ENCODE peak calls at places on chromosomes 5 and 9, in five cellular contexts. One of them, this sample, is unnamed.

GRCh38 chr9:136111910-136112309 is 6.8 kb downstream of the TMEM250 start:
- DNase-seq in CD4-positive, CD25-positive, alpha-beta regulatory T cell: no peak
- DNase-seq in tibial nerve: no peak
- DNase-seq in ovary: no peak
- DNase-seq in WERI-Rb-1: peak; percentile 43
- DNase-seq in this sample: no peak

GRCh38 chr5:166823360-166823759 is 1468.1 kb upstream of the WWC1 start:
- DNase-seq in tibial nerve: no peak
- DNase-seq in ovary: no peak
- DNase-seq in CD4-positive, CD25-positive, alpha-beta regulatory T cell: no peak
- DNase-seq in WERI-Rb-1: no peak
- DNase-seq in this sample: no peak

GRCh38 chr5:35319231-35320002 is 89.1 kb upstream of the PRLR start:
- DNase-seq in ovary: no peak
- DNase-seq in CD4-positive, CD25-positive, alpha-beta regulatory T cell: no peak
- DNase-seq in tibial nerve: peak; percentile 70
- DNase-seq in WERI-Rb-1: no peak
- DNase-seq in this sample: no peak

GRCh38 chr9:77820293-77820954 is 172.3 kb upstream of the GNA14 start:
- DNase-seq in tibial nerve: no peak
- DNase-seq in ovary: no peak
- DNase-seq in WERI-Rb-1: no peak
- DNase-seq in CD4-positive, CD25-positive, alpha-beta regulatory T cell: no peak
- DNase-seq in this sample: no peak

GRCh38 chr5:181215997-181216982 is 6.8 kb upstream of the TRIM41 start:
- DNase-seq in ovary: no peak
- DNase-seq in tibial nerve: no peak
- DNase-seq in CD4-positive, CD25-positive, alpha-beta regulatory T cell: peak; percentile 56
- DNase-seq in WERI-Rb-1: no peak
- DNase-seq in this sample: no peak

GRCh38 chr5:62538017-62538942 is 40.3 kb upstream of the LRRC70 start:
- DNase-seq in CD4-positive, CD25-positive, alpha-beta regulatory T cell: no peak
- DNase-seq in ovary: no peak
- DNase-seq in tibial nerve: no peak
- DNase-seq in WERI-Rb-1: no peak
- DNase-seq in this sample: no peak

GRCh38 chr9:135562235-135562745 is 734 bp downstream of the PAEP start:
- DNase-seq in ovary: no peak
- DNase-seq in WERI-Rb-1: no peak
- DNase-seq in tibial nerve: no peak
- DNase-seq in CD4-positive, CD25-positive, alpha-beta regulatory T cell: no peak
- DNase-seq in this sample: no peak

GRCh38 chr5:180494510-180495181 is 467 bp downstream of the CNOT6 start:
- DNase-seq in tibial nerve: peak; percentile 26
- DNase-seq in ovary: peak; percentile 20
- DNase-seq in CD4-positive, CD25-positive, alpha-beta regulatory T cell: peak; percentile 59
- DNase-seq in WERI-Rb-1: peak; percentile 10
- DNase-seq in this sample: no peak

GRCh38 chr5:64188776-64189175 is 23.1 kb downstream of the RNF180 start:
- DNase-seq in ovary: no peak
- DNase-seq in tibial nerve: no peak
- DNase-seq in CD4-positive, CD25-positive, alpha-beta regulatory T cell: no peak
- DNase-seq in WERI-Rb-1: no peak
- DNase-seq in this sample: no peak

GRCh38 chr5:133150909-133151544 is 99.2 kb downstream of the HSPA4 start:
- DNase-seq in ovary: no peak
- DNase-seq in tibial nerve: no peak
- DNase-seq in CD4-positive, CD25-positive, alpha-beta regulatory T cell: no peak
- DNase-seq in WERI-Rb-1: no peak
- DNase-seq in this sample: no peak

GRCh38 chr9:77946969-77947368 is 84.6 kb downstream of the GNAQ start:
- DNase-seq in tibial nerve: no peak
- DNase-seq in WERI-Rb-1: no peak
- DNase-seq in CD4-positive, CD25-positive, alpha-beta regulatory T cell: no peak
- DNase-seq in ovary: no peak
- DNase-seq in this sample: no peak

GRCh38 chr5:130549884-130550552 is 615.0 kb downstream of the HINT1 start:
- DNase-seq in CD4-positive, CD25-positive, alpha-beta regulatory T cell: no peak
- DNase-seq in WERI-Rb-1: no peak
- DNase-seq in tibial nerve: no peak
- DNase-seq in ovary: no peak
- DNase-seq in this sample: no peak

GRCh38 chr9:126953089-126953809 is 38.7 kb downstream of the RALGPS1 start:
- DNase-seq in WERI-Rb-1: no peak
- DNase-seq in ovary: no peak
- DNase-seq in CD4-positive, CD25-positive, alpha-beta regulatory T cell: no peak
- DNase-seq in tibial nerve: no peak
- DNase-seq in this sample: no peak

GRCh38 chr5:128331261-128331660 is 206.8 kb downstream of the FBN2 start:
- DNase-seq in WERI-Rb-1: no peak
- DNase-seq in ovary: no peak
- DNase-seq in tibial nerve: no peak
- DNase-seq in CD4-positive, CD25-positive, alpha-beta regulatory T cell: no peak
- DNase-seq in this sample: no peak

GRCh38 chr5:142630927-142631539 is 54.9 kb downstream of the FGF1 start:
- DNase-seq in tibial nerve: no peak
- DNase-seq in CD4-positive, CD25-positive, alpha-beta regulatory T cell: no peak
- DNase-seq in ovary: no peak
- DNase-seq in WERI-Rb-1: no peak
- DNase-seq in this sample: no peak

GRCh38 chr5:181217805-181218065 is 5.3 kb upstream of the TRIM41 start:
- DNase-seq in tibial nerve: no peak
- DNase-seq in CD4-positive, CD25-positive, alpha-beta regulatory T cell: no peak
- DNase-seq in ovary: no peak
- DNase-seq in WERI-Rb-1: no peak
- DNase-seq in this sample: no peak

GRCh38 chr5:131163315-131164119 is 1.5 kb downstream of the HINT1 start:
- DNase-seq in ovary: no peak
- DNase-seq in tibial nerve: no peak
- DNase-seq in WERI-Rb-1: no peak
- DNase-seq in CD4-positive, CD25-positive, alpha-beta regulatory T cell: peak; percentile 7
- DNase-seq in this sample: no peak

GRCh38 chr5:64331597-64332277 is 166.1 kb downstream of the RNF180 start:
- DNase-seq in ovary: no peak
- DNase-seq in WERI-Rb-1: no peak
- DNase-seq in CD4-positive, CD25-positive, alpha-beta regulatory T cell: no peak
- DNase-seq in tibial nerve: no peak
- DNase-seq in this sample: no peak

GRCh38 chr9:137454506-137455360 is 4.4 kb downstream of the NSMF start:
- DNase-seq in tibial nerve: no peak
- DNase-seq in WERI-Rb-1: no peak
- DNase-seq in ovary: peak; percentile 51
- DNase-seq in CD4-positive, CD25-positive, alpha-beta regulatory T cell: no peak
- DNase-seq in this sample: peak; percentile 4

GRCh38 chr9:114370251-114370984 is 17.4 kb downstream of the AKNA start:
- DNase-seq in ovary: no peak
- DNase-seq in tibial nerve: no peak
- DNase-seq in WERI-Rb-1: peak; percentile 99
- DNase-seq in CD4-positive, CD25-positive, alpha-beta regulatory T cell: no peak
- DNase-seq in this sample: no peak

GRCh38 chr5:138032028-138032571 is 779 bp downstream of the FAM13B start:
- DNase-seq in tibial nerve: peak; percentile 54
- DNase-seq in CD4-positive, CD25-positive, alpha-beta regulatory T cell: no peak
- DNase-seq in ovary: no peak
- DNase-seq in WERI-Rb-1: no peak
- DNase-seq in this sample: no peak

GRCh38 chr9:89278997-89279739 is 31.8 kb upstream of the CKS2 start:
- DNase-seq in tibial nerve: peak; percentile 80
- DNase-seq in WERI-Rb-1: no peak
- DNase-seq in CD4-positive, CD25-positive, alpha-beta regulatory T cell: peak; percentile 16
- DNase-seq in ovary: no peak
- DNase-seq in this sample: no peak

GRCh38 chr5:179300834-179301233 is 44.4 kb downstream of the ADAMTS2 start:
- DNase-seq in ovary: no peak
- DNase-seq in WERI-Rb-1: no peak
- DNase-seq in tibial nerve: no peak
- DNase-seq in CD4-positive, CD25-positive, alpha-beta regulatory T cell: no peak
- DNase-seq in this sample: no peak
- H3K9me3 ChIP-seq in ovary: no peaks in the 10 kb centered on the region
- H3K9me3 ChIP-seq in WERI-Rb-1: no peaks in the 10 kb centered on the region
- H3K9me3 ChIP-seq in tibial nerve: peaks cover 12% of the 10 kb centered on the region
- H3K9me3 ChIP-seq in CD4-positive, CD25-positive, alpha-beta regulatory T cell: peaks cover 9% of the 10 kb centered on the region
- H3K9me3 ChIP-seq in this sample: no peaks in the 10 kb centered on the region

GRCh38 chr5:178785999-178786398 is 55.5 kb upstream of the ZNF354A start:
- DNase-seq in ovary: no peak
- DNase-seq in WERI-Rb-1: no peak
- DNase-seq in CD4-positive, CD25-positive, alpha-beta regulatory T cell: no peak
- DNase-seq in tibial nerve: no peak
- DNase-seq in this sample: no peak

GRCh38 chr5:178784391-178784790 is 53.9 kb upstream of the ZNF354A start:
- DNase-seq in ovary: no peak
- DNase-seq in WERI-Rb-1: no peak
- DNase-seq in CD4-positive, CD25-positive, alpha-beta regulatory T cell: no peak
- DNase-seq in tibial nerve: no peak
- DNase-seq in this sample: no peak

GRCh38 chr5:178786859-178787499 is 56.5 kb upstream of the ZNF354A start:
- DNase-seq in tibial nerve: no peak
- DNase-seq in WERI-Rb-1: no peak
- DNase-seq in CD4-positive, CD25-positive, alpha-beta regulatory T cell: no peak
- DNase-seq in ovary: no peak
- DNase-seq in this sample: no peak

GRCh38 chr5:178787889-178788288 is 57.4 kb upstream of the ZNF354A start:
- DNase-seq in tibial nerve: no peak
- DNase-seq in ovary: no peak
- DNase-seq in CD4-positive, CD25-positive, alpha-beta regulatory T cell: no peak
- DNase-seq in WERI-Rb-1: no peak
- DNase-seq in this sample: no peak

GRCh38 chr5:178786424-178786823 is 56.0 kb upstream of the ZNF354A start:
- DNase-seq in WERI-Rb-1: no peak
- DNase-seq in CD4-positive, CD25-positive, alpha-beta regulatory T cell: no peak
- DNase-seq in tibial nerve: no peak
- DNase-seq in ovary: no peak
- DNase-seq in this sample: no peak
- H3K9me3 ChIP-seq in WERI-Rb-1: no peaks in the 10 kb centered on the region
- H3K9me3 ChIP-seq in CD4-positive, CD25-positive, alpha-beta regulatory T cell: no peaks in the 10 kb centered on the region
- H3K9me3 ChIP-seq in tibial nerve: no peaks in the 10 kb centered on the region
- H3K9me3 ChIP-seq in ovary: no peaks in the 10 kb centered on the region
- H3K9me3 ChIP-seq in this sample: no peaks in the 10 kb centered on the region

DNA sequence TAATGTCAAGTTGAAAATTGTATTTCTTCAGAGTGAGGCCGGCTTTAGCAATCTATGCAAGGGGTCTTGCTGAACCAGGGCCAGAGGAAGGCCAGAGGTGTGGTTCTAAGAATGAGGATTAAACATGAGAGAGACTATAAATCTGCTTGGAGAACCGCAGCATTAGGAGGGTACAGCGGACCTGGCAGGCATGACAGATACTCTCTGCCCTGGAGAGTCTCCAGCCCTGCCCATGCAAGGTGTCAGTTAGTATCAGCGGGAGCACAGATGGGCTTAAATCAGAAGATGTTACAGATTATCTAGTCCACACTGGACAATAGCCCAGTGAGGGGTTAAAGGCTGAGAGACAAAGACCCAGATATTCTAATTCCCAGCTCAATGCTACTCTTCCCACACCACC is 11.5 kb upstream of the GPX3 start:
- DNase-seq in tibial nerve: no peak
- DNase-seq in CD4-positive, CD25-positive, alpha-beta regulatory T cell: no peak
- DNase-seq in WERI-Rb-1: peak; percentile 55
- DNase-seq in ovary: no peak
- DNase-seq in this sample: no peak
- H3K9me3 ChIP-seq in tibial nerve: no peaks in the 10 kb centered on the region
- H3K9me3 ChIP-seq in CD4-positive, CD25-positive, alpha-beta regulatory T cell: no peaks in the 10 kb centered on the region
- H3K9me3 ChIP-seq in WERI-Rb-1: no peaks in the 10 kb centered on the region
- H3K9me3 ChIP-seq in ovary: no peaks in the 10 kb centered on the region
- H3K9me3 ChIP-seq in this sample: no peaks in the 10 kb centered on the region

GRCh38 chr5:98705841-98706240 is 67.6 kb upstream of the RGMB start:
- DNase-seq in ovary: no peak
- DNase-seq in CD4-positive, CD25-positive, alpha-beta regulatory T cell: no peak
- DNase-seq in WERI-Rb-1: no peak
- DNase-seq in tibial nerve: no peak
- DNase-seq in this sample: no peak

GRCh38 chr5:98698359-98698758 is 75.1 kb upstream of the RGMB start:
- DNase-seq in WERI-Rb-1: no peak
- DNase-seq in tibial nerve: no peak
- DNase-seq in CD4-positive, CD25-positive, alpha-beta regulatory T cell: no peak
- DNase-seq in ovary: no peak
- DNase-seq in this sample: no peak

GRCh38 chr5:98694902-98695301 is 78.6 kb upstream of the RGMB start:
- DNase-seq in tibial nerve: no peak
- DNase-seq in ovary: no peak
- DNase-seq in WERI-Rb-1: no peak
- DNase-seq in CD4-positive, CD25-positive, alpha-beta regulatory T cell: no peak
- DNase-seq in this sample: no peak

GRCh38 chr5:98700730-98701129 is 72.7 kb upstream of the RGMB start:
- DNase-seq in tibial nerve: no peak
- DNase-seq in ovary: no peak
- DNase-seq in WERI-Rb-1: no peak
- DNase-seq in CD4-positive, CD25-positive, alpha-beta regulatory T cell: no peak
- DNase-seq in this sample: no peak
- H3K9me3 ChIP-seq in tibial nerve: peaks cover 4% of the 10 kb centered on the region
- H3K9me3 ChIP-seq in ovary: no peaks in the 10 kb centered on the region
- H3K9me3 ChIP-seq in WERI-Rb-1: no peaks in the 10 kb centered on the region
- H3K9me3 ChIP-seq in CD4-positive, CD25-positive, alpha-beta regulatory T cell: no peaks in the 10 kb centered on the region
- H3K9me3 ChIP-seq in this sample: no peaks in the 10 kb centered on the region

DNA sequence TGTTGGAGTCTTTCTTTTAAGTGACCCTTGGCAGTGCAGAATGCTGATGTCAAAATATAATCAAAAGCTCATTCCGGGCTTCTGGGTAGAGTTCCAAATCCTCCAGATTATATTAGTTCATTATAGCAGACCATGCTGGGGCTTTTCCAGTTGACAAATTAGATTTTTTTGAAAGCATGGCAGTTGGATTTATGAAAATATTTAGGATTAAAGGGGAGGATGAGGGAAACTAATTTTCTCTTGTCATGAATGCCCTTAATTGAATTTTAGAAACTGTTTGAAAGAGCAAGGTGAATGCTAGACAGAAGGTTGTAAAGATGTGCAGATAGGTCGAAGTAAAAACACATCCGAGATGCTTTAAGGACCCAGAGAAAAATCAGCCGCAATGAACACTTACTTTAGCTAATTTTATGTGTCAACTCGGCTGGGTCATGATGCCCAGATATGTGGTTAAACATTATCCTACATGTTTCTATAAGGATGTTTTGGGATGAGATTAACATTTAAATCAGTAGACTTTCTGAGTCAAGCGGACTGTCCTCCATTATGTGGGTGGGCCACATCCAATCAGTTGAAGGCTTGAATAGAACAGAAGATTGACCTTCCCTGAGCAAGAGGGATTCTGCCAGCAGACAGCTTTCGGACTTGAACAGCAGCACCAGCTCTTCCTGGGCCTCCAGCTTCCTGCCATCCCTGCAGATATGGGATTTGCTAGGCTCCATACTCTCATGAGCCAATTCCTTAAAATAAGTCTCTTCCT is 88.6 kb downstream of the DAP start:
- DNase-seq in CD4-positive, CD25-positive, alpha-beta regulatory T cell: no peak
- DNase-seq in WERI-Rb-1: no peak
- DNase-seq in tibial nerve: no peak
- DNase-seq in ovary: no peak
- DNase-seq in this sample: no peak
- H3K9me3 ChIP-seq in CD4-positive, CD25-positive, alpha-beta regulatory T cell: no peaks in the 10 kb centered on the region
- H3K9me3 ChIP-seq in WERI-Rb-1: peaks cover 5% of the 10 kb centered on the region
- H3K9me3 ChIP-seq in tibial nerve: no peaks in the 10 kb centered on the region
- H3K9me3 ChIP-seq in ovary: no peaks in the 10 kb centered on the region
- H3K9me3 ChIP-seq in this sample: no peaks in the 10 kb centered on the region

DNA sequence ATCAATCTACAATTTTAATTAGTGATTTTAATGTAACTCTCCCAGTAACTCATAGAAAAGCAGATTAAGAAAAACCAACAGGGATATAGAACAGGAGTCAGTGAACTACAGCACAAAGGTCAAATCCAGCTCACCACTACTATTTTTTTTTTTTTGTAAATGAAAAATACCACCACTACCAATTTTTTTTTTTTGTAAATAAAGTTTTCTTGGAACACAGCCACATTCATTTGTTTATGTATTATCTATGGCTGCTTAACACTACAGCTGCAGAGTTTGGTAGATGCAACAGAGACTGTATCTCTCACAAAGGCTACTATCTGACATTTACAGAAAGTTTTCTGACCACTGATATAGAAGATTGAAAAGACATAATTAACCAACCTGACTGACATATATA is 11.7 kb downstream of the ZNF510 start:
- DNase-seq in WERI-Rb-1: no peak
- DNase-seq in ovary: no peak
- DNase-seq in CD4-positive, CD25-positive, alpha-beta regulatory T cell: no peak
- DNase-seq in tibial nerve: no peak
- DNase-seq in this sample: no peak
- H3K9me3 ChIP-seq in WERI-Rb-1: peaks cover 51% of the 10 kb centered on the region
- H3K9me3 ChIP-seq in ovary: peaks cover 59% of the 10 kb centered on the region
- H3K9me3 ChIP-seq in CD4-positive, CD25-positive, alpha-beta regulatory T cell: peaks cover 94% of the 10 kb centered on the region
- H3K9me3 ChIP-seq in tibial nerve: peaks cover 94% of the 10 kb centered on the region
- H3K9me3 ChIP-seq in this sample: peaks cover 62% of the 10 kb centered on the region